ENCODE peak calls at places on chromosomes 7 and 10, in ten cellular contexts. N is upper lobe of right lung, W is A549, Q is H9, S is HepG2, H is OCI-LY7, I is testis, A is MM.1S, E is endodermal cell, F is IMR-90. T is an unnamed sample. For H3K4me1, the result is how much of the 10 kb centered on the place peaks cover.

GRCh38 chr7:123863461-123863860 is 18.5 kb downstream of the HYAL4 start:
- DNase-seq in H (no peak), A (no peak), S (no peak), Q (no peak), E (no peak), N (no peak), I (no peak), F (no peak), W (no peak), T (no peak)

GRCh38 chr7:73909051-73909941 is 48.3 kb downstream of the TMEM270 start:
- DNase-seq in F (no peak), H (peak), I (no peak), W (no peak), E (no peak), Q (no peak), S (no peak), N (peak), A (no peak), T (no peak)

GRCh38 chr10:13712799-13713581 is 126.2 kb downstream of the PRPF18 start:
- DNase-seq in W (peak), I (peak), E (peak), S (no peak), H (peak), F (peak), Q (no peak), N (peak), A (no peak), T (peak)

GRCh38 chr7:30163231-30163894 is 28.6 kb downstream of the MTURN start:
- DNase-seq in A (peak), S (peak), N (no peak), W (no peak), E (no peak), H (peak), I (no peak), F (no peak), Q (no peak), T (peak)

GRCh38 chr7:48041665-48041995 is 6.3 kb downstream of the C7orf57 start:
- DNase-seq in I (no peak), W (no peak), H (no peak), A (no peak), F (peak), S (no peak), N (no peak), E (no peak), Q (no peak), T (no peak)

GRCh38 chr7:47211467-47212121 is 370.3 kb downstream of the TNS3 start:
- DNase-seq in E (peak), I (no peak), H (no peak), S (no peak), A (peak), N (no peak), F (no peak), Q (no peak), W (no peak), T (peak)

GRCh38 chr7:38934536-38934935 is 25.5 kb upstream of the VPS41 start:
- DNase-seq in Q (no peak), A (no peak), W (no peak), H (no peak), S (no peak), F (no peak), I (no peak), N (no peak), E (no peak), T (no peak)

GRCh38 chr7:36262286-36262685 is 109.2 kb downstream of the EEPD1 start:
- DNase-seq in S (no peak), Q (no peak), E (no peak), I (no peak), F (no peak), N (no peak), W (no peak), A (no peak), H (no peak), T (no peak)

GRCh38 chr7:126755381-126755780 is 497.4 kb downstream of the GRM8 start:
- DNase-seq in A (no peak), Q (no peak), H (no peak), F (no peak), N (no peak), W (no peak), I (no peak), S (no peak), E (no peak), T (no peak)

GRCh38 chr10:22183771-22184466 is 33.9 kb downstream of the EBLN1 start:
- DNase-seq in E (no peak), W (no peak), F (peak), N (no peak), H (no peak), A (no peak), S (no peak), Q (no peak), I (no peak), T (no peak)

GRCh38 chr10:22180724-22181123 is 37.1 kb downstream of the EBLN1 start:
- DNase-seq in H (no peak), E (no peak), I (no peak), N (no peak), A (no peak), F (no peak), W (no peak), Q (no peak), S (no peak), T (no peak)

GRCh38 chr10:22185586-22185985 is 32.2 kb downstream of the EBLN1 start:
- DNase-seq in I (no peak), W (no peak), N (no peak), Q (no peak), E (no peak), A (no peak), F (no peak), S (no peak), H (no peak), T (no peak)
- H3K4me1 ChIP-seq in I (under half), W (under half), N (under half), Q (under half), E (under half), A (under half), F (under half), S (under half), H (under half), T (under half)

GRCh38 chr10:12448729-12449391 is 99.5 kb downstream of the CAMK1D start:
- DNase-seq in I (peak), W (peak), F (peak), E (no peak), H (peak), S (no peak), A (peak), N (no peak), Q (no peak), T (peak)
- H3K27ac ChIP-seq in I (peak), W (peak), F (peak), E (no peak), H (no peak), S (no peak), A (peak), N (no peak), Q (no peak), T (no peak)

GRCh38 chr10:124093076-124093773 is at the start of gene CHST15:
- DNase-seq in S (peak), I (peak), W (peak), F (no peak), N (peak), E (peak), A (peak), H (peak), Q (peak), T (peak)

GRCh38 chr10:124090630-124091209 is 2.7 kb downstream of the CHST15 start:
- DNase-seq in E (no peak), N (peak), S (peak), A (peak), W (no peak), H (no peak), Q (no peak), F (no peak), I (no peak), T (peak)

GRCh38 chr10:124091646-124092269 is 1.6 kb downstream of the CHST15 start:
- DNase-seq in Q (peak), A (peak), F (no peak), E (peak), N (peak), S (no peak), I (peak), H (peak), W (peak), T (peak)

GRCh38 chr10:124094419-124094785 is 1.0 kb upstream of the CHST15 start:
- DNase-seq in W (no peak), E (no peak), I (peak), Q (no peak), H (no peak), N (no peak), A (peak), F (no peak), S (no peak), T (peak)

GRCh38 chr10:124092270-124093075 is 925 bp downstream of the CHST15 start:
- DNase-seq in E (peak), S (no peak), A (peak), Q (peak), I (peak), H (peak), N (peak), F (no peak), W (peak), T (peak)
- TF ChIP-seq CTCF in E (no peak), S (peak), A (peak), Q (no peak), I (peak), H (peak), N (peak), F (no peak), W (peak), T (no peak)

DNA sequence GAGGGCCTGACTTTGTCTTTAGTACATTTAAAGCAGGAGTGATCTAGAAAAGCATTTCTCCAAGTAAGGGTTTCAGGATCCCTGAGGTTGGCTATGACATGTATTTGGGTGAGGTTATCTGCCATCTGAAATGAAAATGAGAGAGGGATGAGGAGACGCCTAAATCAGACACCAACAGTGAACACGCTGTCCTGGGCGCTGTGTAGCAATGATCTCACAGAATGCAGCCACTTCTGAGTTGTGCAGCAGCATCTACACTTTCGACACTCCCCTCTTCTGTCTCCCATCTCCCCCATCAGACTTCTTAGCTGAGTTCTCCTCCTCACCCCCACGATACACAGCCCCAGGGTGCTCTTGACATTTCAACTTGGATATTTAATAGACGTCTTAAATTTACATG is 95.4 kb downstream of the SVIL start:
- DNase-seq in N (no peak), F (no peak), E (no peak), Q (no peak), I (no peak), A (no peak), H (no peak), W (no peak), S (no peak), T (no peak)
- H3K4me1 ChIP-seq in N (under half), F (under half), E (under half), Q (under half), I (under half), A (under half), H (under half), W (under half), S (under half), T (under half)

GRCh38 chr10:124652200-124652599 is 92.0 kb downstream of the FAM53B start:
- DNase-seq in E (no peak), A (no peak), S (no peak), H (no peak), F (no peak), I (no peak), N (no peak), W (no peak), Q (no peak), T (no peak)
- H3K27ac ChIP-seq in E (no peak), A (no peak), S (peak), H (no peak), F (no peak), I (peak), N (peak), W (no peak), Q (no peak), T (no peak)

DNA sequence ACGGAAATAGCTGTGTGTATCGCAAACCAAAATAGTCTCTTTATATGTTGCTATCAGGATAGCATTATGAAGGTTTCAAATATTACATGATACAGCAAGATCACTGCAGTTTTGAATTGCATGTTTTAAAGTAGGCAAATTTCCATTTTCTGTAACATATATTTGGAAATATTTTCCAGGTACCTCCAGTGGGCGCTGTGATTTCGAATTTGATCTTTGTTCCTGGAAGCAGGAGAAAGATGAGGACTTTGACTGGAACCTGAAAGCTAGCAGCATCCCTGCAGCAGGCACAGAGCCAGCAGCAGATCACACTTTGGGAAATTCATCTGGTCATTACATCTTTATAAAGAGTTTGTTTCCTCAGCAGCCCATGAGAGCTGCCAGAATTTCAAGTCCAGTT is 299.0 kb downstream of the MALRD1 start:
- DNase-seq in H (no peak), S (peak), E (peak), F (no peak), N (no peak), A (no peak), I (no peak), W (no peak), Q (no peak), T (no peak)
- TF ChIP-seq CTCF in H (peak), S (peak), E (peak), F (peak), N (no peak), A (no peak), I (peak), W (no peak), Q (peak), T (no peak)

GRCh38 chr10:132439025-132439388 is 42.0 kb downstream of the PWWP2B start:
- DNase-seq in Q (no peak), H (no peak), A (no peak), E (no peak), S (no peak), N (no peak), W (no peak), I (no peak), F (no peak), T (no peak)
- H3K4me1 ChIP-seq in Q (under half), H (under half), A (under half), E (under half), S (under half), N (under half), W (under half), I (under half), F (under half), T (under half)

GRCh38 chr10:91557540-91558231 is 75.2 kb downstream of the PPP1R3C start:
- DNase-seq in Q (no peak), I (no peak), F (no peak), N (no peak), S (no peak), E (no peak), H (no peak), A (no peak), W (no peak), T (no peak)
- H3K27ac ChIP-seq in Q (no peak), I (no peak), F (no peak), N (no peak), S (peak), E (no peak), H (no peak), A (no peak), W (no peak), T (peak)

GRCh38 chr7:12490105-12490688 is 80.3 kb upstream of the SCIN start:
- DNase-seq in N (no peak), W (peak), A (peak), S (peak), I (no peak), E (no peak), F (peak), H (peak), Q (no peak), T (no peak)
- TF ChIP-seq CTCF in N (peak), W (peak), A (peak), S (peak), I (peak), E (peak), F (peak), H (peak), Q (peak), T (peak)